ENCODE peak calls at places on chromosomes 7 and 10, in eight cellular contexts. One of them, this sample, is unnamed.

GRCh38 chr7:18700147-18700546 is 204.6 kb downstream of the HDAC9 start:
- DNase-seq in endothelial cell: peak
- DNase-seq in NCI-H1694 treated with DMSO at 0.1 percent for 48 hours: no peak
- DNase-seq in A172: no peak
- DNase-seq in mucosa of gallbladder: no peak
- DNase-seq in right atrium auricular region: no peak
- DNase-seq in GOT3: no peak
- DNase-seq in sigmoid colon: no peak
- DNase-seq in this sample: peak

GRCh38 chr7:43039346-43039745 is 73.1 kb upstream of the HECW1 start:
- DNase-seq in A172: no peak
- DNase-seq in endothelial cell: no peak
- DNase-seq in NCI-H1694 treated with DMSO at 0.1 percent for 48 hours: no peak
- DNase-seq in right atrium auricular region: no peak
- DNase-seq in mucosa of gallbladder: no peak
- DNase-seq in sigmoid colon: no peak
- DNase-seq in GOT3: no peak
- DNase-seq in this sample: no peak

GRCh38 chr7:155986497-155987160 is 174.4 kb upstream of the SHH start:
- DNase-seq in mucosa of gallbladder: no peak
- DNase-seq in sigmoid colon: peak
- DNase-seq in A172: no peak
- DNase-seq in endothelial cell: no peak
- DNase-seq in right atrium auricular region: no peak
- DNase-seq in NCI-H1694 treated with DMSO at 0.1 percent for 48 hours: no peak
- DNase-seq in GOT3: no peak
- DNase-seq in this sample: no peak

GRCh38 chr7:51620690-51621089 is 304.1 kb upstream of the COBL start:
- DNase-seq in A172: no peak
- DNase-seq in GOT3: no peak
- DNase-seq in mucosa of gallbladder: no peak
- DNase-seq in NCI-H1694 treated with DMSO at 0.1 percent for 48 hours: no peak
- DNase-seq in sigmoid colon: no peak
- DNase-seq in right atrium auricular region: no peak
- DNase-seq in endothelial cell: no peak
- DNase-seq in this sample: no peak

GRCh38 chr7:12868027-12868426 is 180.6 kb downstream of the ARL4A start:
- DNase-seq in A172: no peak
- DNase-seq in sigmoid colon: no peak
- DNase-seq in NCI-H1694 treated with DMSO at 0.1 percent for 48 hours: no peak
- DNase-seq in mucosa of gallbladder: no peak
- DNase-seq in right atrium auricular region: no peak
- DNase-seq in GOT3: no peak
- DNase-seq in endothelial cell: no peak
- DNase-seq in this sample: peak

GRCh38 chr7:100091411-100092181 is 2.8 kb downstream of the COPS6 start:
- DNase-seq in endothelial cell: no peak
- DNase-seq in mucosa of gallbladder: no peak
- DNase-seq in NCI-H1694 treated with DMSO at 0.1 percent for 48 hours: no peak
- DNase-seq in sigmoid colon: no peak
- DNase-seq in GOT3: no peak
- DNase-seq in right atrium auricular region: no peak
- DNase-seq in A172: no peak
- DNase-seq in this sample: no peak

GRCh38 chr7:40918701-40919271 is 784.0 kb downstream of the SUGCT start:
- DNase-seq in GOT3: no peak
- DNase-seq in A172: peak
- DNase-seq in NCI-H1694 treated with DMSO at 0.1 percent for 48 hours: no peak
- DNase-seq in right atrium auricular region: no peak
- DNase-seq in endothelial cell: no peak
- DNase-seq in mucosa of gallbladder: no peak
- DNase-seq in sigmoid colon: no peak
- DNase-seq in this sample: peak

GRCh38 chr7:64618785-64619456 is 47.0 kb upstream of the ZNF107 start:
- DNase-seq in GOT3: no peak
- DNase-seq in A172: peak
- DNase-seq in endothelial cell: peak
- DNase-seq in NCI-H1694 treated with DMSO at 0.1 percent for 48 hours: peak
- DNase-seq in mucosa of gallbladder: peak
- DNase-seq in right atrium auricular region: no peak
- DNase-seq in sigmoid colon: no peak
- DNase-seq in this sample: peak

GRCh38 chr7:112069879-112070321 is 136.3 kb downstream of the DOCK4 start:
- DNase-seq in NCI-H1694 treated with DMSO at 0.1 percent for 48 hours: no peak
- DNase-seq in right atrium auricular region: no peak
- DNase-seq in endothelial cell: no peak
- DNase-seq in sigmoid colon: no peak
- DNase-seq in mucosa of gallbladder: no peak
- DNase-seq in A172: peak
- DNase-seq in GOT3: no peak
- DNase-seq in this sample: peak

GRCh38 chr7:100489824-100490223 is 6.1 kb downstream of the NYAP1 start:
- DNase-seq in GOT3: no peak
- DNase-seq in NCI-H1694 treated with DMSO at 0.1 percent for 48 hours: peak
- DNase-seq in right atrium auricular region: no peak
- DNase-seq in endothelial cell: peak
- DNase-seq in sigmoid colon: no peak
- DNase-seq in mucosa of gallbladder: no peak
- DNase-seq in A172: peak
- DNase-seq in this sample: peak

GRCh38 chr10:50594012-50594411 is 29.7 kb downstream of the SGMS1 start:
- DNase-seq in right atrium auricular region: no peak
- DNase-seq in NCI-H1694 treated with DMSO at 0.1 percent for 48 hours: peak
- DNase-seq in GOT3: no peak
- DNase-seq in endothelial cell: no peak
- DNase-seq in mucosa of gallbladder: no peak
- DNase-seq in sigmoid colon: no peak
- DNase-seq in A172: no peak
- DNase-seq in this sample: peak

GRCh38 chr10:132383026-132383565 is 13.9 kb upstream of the PWWP2B start:
- DNase-seq in endothelial cell: no peak
- DNase-seq in A172: no peak
- DNase-seq in mucosa of gallbladder: no peak
- DNase-seq in GOT3: no peak
- DNase-seq in NCI-H1694 treated with DMSO at 0.1 percent for 48 hours: no peak
- DNase-seq in sigmoid colon: peak
- DNase-seq in right atrium auricular region: no peak
- DNase-seq in this sample: no peak

GRCh38 chr7:38482521-38482920 is 148.7 kb downstream of the AMPH start:
- DNase-seq in A172: no peak
- DNase-seq in right atrium auricular region: no peak
- DNase-seq in endothelial cell: no peak
- DNase-seq in GOT3: no peak
- DNase-seq in mucosa of gallbladder: no peak
- DNase-seq in sigmoid colon: no peak
- DNase-seq in NCI-H1694 treated with DMSO at 0.1 percent for 48 hours: no peak
- DNase-seq in this sample: peak

GRCh38 chr7:151062399-151063211 is 3.2 kb downstream of the SLC4A2 start:
- DNase-seq in GOT3: no peak
- DNase-seq in mucosa of gallbladder: peak
- DNase-seq in sigmoid colon: peak
- DNase-seq in NCI-H1694 treated with DMSO at 0.1 percent for 48 hours: no peak
- DNase-seq in right atrium auricular region: no peak
- DNase-seq in endothelial cell: peak
- DNase-seq in A172: peak
- DNase-seq in this sample: peak

GRCh38 chr10:125157473-125157865 is 2.9 kb downstream of the CTBP2 start:
- DNase-seq in right atrium auricular region: no peak
- DNase-seq in GOT3: no peak
- DNase-seq in mucosa of gallbladder: no peak
- DNase-seq in NCI-H1694 treated with DMSO at 0.1 percent for 48 hours: no peak
- DNase-seq in A172: no peak
- DNase-seq in sigmoid colon: peak
- DNase-seq in endothelial cell: no peak
- DNase-seq in this sample: no peak

GRCh38 chr10:87654212-87654611 is 5.5 kb upstream of the PAPSS2 start:
- DNase-seq in right atrium auricular region: no peak
- DNase-seq in mucosa of gallbladder: no peak
- DNase-seq in sigmoid colon: no peak
- DNase-seq in A172: no peak
- DNase-seq in NCI-H1694 treated with DMSO at 0.1 percent for 48 hours: no peak
- DNase-seq in GOT3: no peak
- DNase-seq in endothelial cell: no peak
- DNase-seq in this sample: peak

GRCh38 chr10:6036861-6037321 is 25.3 kb downstream of the IL2RA start:
- DNase-seq in endothelial cell: no peak
- DNase-seq in GOT3: no peak
- DNase-seq in sigmoid colon: peak
- DNase-seq in mucosa of gallbladder: peak
- DNase-seq in right atrium auricular region: no peak
- DNase-seq in NCI-H1694 treated with DMSO at 0.1 percent for 48 hours: no peak
- DNase-seq in A172: no peak
- DNase-seq in this sample: no peak

GRCh38 chr7:95473276-95473985 is 12.3 kb upstream of the ASB4 start:
- DNase-seq in mucosa of gallbladder: no peak
- DNase-seq in endothelial cell: no peak
- DNase-seq in A172: no peak
- DNase-seq in right atrium auricular region: no peak
- DNase-seq in sigmoid colon: no peak
- DNase-seq in NCI-H1694 treated with DMSO at 0.1 percent for 48 hours: no peak
- DNase-seq in GOT3: no peak
- DNase-seq in this sample: no peak

GRCh38 chr7:134298902-134299683 is 17.6 kb downstream of the SLC35B4 start:
- DNase-seq in mucosa of gallbladder: peak
- DNase-seq in NCI-H1694 treated with DMSO at 0.1 percent for 48 hours: peak
- DNase-seq in endothelial cell: no peak
- DNase-seq in A172: no peak
- DNase-seq in GOT3: no peak
- DNase-seq in sigmoid colon: peak
- DNase-seq in right atrium auricular region: no peak
- DNase-seq in this sample: no peak

GRCh38 chr10:36676321-36677169 is 448.9 kb upstream of the ANKRD30A start:
- DNase-seq in GOT3: no peak
- DNase-seq in NCI-H1694 treated with DMSO at 0.1 percent for 48 hours: peak
- DNase-seq in right atrium auricular region: no peak
- DNase-seq in sigmoid colon: no peak
- DNase-seq in endothelial cell: no peak
- DNase-seq in mucosa of gallbladder: no peak
- DNase-seq in A172: peak
- DNase-seq in this sample: peak

GRCh38 chr10:62373639-62373994 is 552 bp upstream of the ZNF365 start:
- DNase-seq in A172: no peak
- DNase-seq in sigmoid colon: no peak
- DNase-seq in endothelial cell: no peak
- DNase-seq in mucosa of gallbladder: no peak
- DNase-seq in NCI-H1694 treated with DMSO at 0.1 percent for 48 hours: no peak
- DNase-seq in right atrium auricular region: no peak
- DNase-seq in GOT3: no peak
- DNase-seq in this sample: no peak

GRCh38 chr10:116741391-116742351 is 695 bp downstream of the HSPA12A start:
- DNase-seq in right atrium auricular region: no peak
- DNase-seq in mucosa of gallbladder: no peak
- DNase-seq in GOT3: no peak
- DNase-seq in endothelial cell: peak
- DNase-seq in sigmoid colon: peak
- DNase-seq in A172: no peak
- DNase-seq in NCI-H1694 treated with DMSO at 0.1 percent for 48 hours: no peak
- DNase-seq in this sample: no peak

GRCh38 chr10:118003146-118003545 is 43.6 kb downstream of the RAB11FIP2 start:
- DNase-seq in A172: no peak
- DNase-seq in mucosa of gallbladder: no peak
- DNase-seq in GOT3: no peak
- DNase-seq in sigmoid colon: no peak
- DNase-seq in endothelial cell: no peak
- DNase-seq in right atrium auricular region: no peak
- DNase-seq in NCI-H1694 treated with DMSO at 0.1 percent for 48 hours: no peak
- DNase-seq in this sample: no peak

GRCh38 chr10:76879116-76879706 is 758.4 kb downstream of the KCNMA1 start:
- DNase-seq in right atrium auricular region: no peak
- DNase-seq in NCI-H1694 treated with DMSO at 0.1 percent for 48 hours: no peak
- DNase-seq in GOT3: no peak
- DNase-seq in A172: no peak
- DNase-seq in endothelial cell: no peak
- DNase-seq in sigmoid colon: no peak
- DNase-seq in mucosa of gallbladder: no peak
- DNase-seq in this sample: no peak

GRCh38 chr10:42690449-42691360 is 52.3 kb upstream of the ZNF33B start:
- DNase-seq in NCI-H1694 treated with DMSO at 0.1 percent for 48 hours: no peak
- DNase-seq in mucosa of gallbladder: no peak
- DNase-seq in GOT3: no peak
- DNase-seq in endothelial cell: no peak
- DNase-seq in A172: peak
- DNase-seq in sigmoid colon: no peak
- DNase-seq in right atrium auricular region: no peak
- DNase-seq in this sample: peak

This sample was measured in PC-3.